ENCODE peak calls at places on chromosomes 3 and 15, in four cellular contexts. Q is occipital lobe, G is activated T-cell treated with anti-CD3 and anti-CD28 coated beads for 4 hours, Y is foreskin fibroblast. F is an unnamed sample.

GRCh38 chr3:100953103-100953502 is 40.1 kb downstream of the ABI3BP start:
- DNase-seq in G (no peak), Y (no peak), Q (no peak), F (no peak)

GRCh38 chr3:61802772-61803171 is 241.4 kb downstream of the PTPRG start:
- DNase-seq in Y (no peak), G (no peak), Q (no peak), F (no peak)

GRCh38 chr15:37099321-37100108 is 834 bp downstream of the MEIS2 start:
- DNase-seq in G (no peak), Q (no peak), Y (no peak), F (no peak)

GRCh38 chr15:74584779-74585178 is 30.9 kb upstream of the CLK3 start:
- DNase-seq in Q (no peak), Y (no peak), G (no peak), F (no peak)

GRCh38 chr3:43998841-43999805 is 242.6 kb upstream of the TOPAZ1 start:
- DNase-seq in Y (peak; percentile 75), G (no peak), Q (peak; percentile 66), F (peak; percentile 31)

GRCh38 chr15:97984157-97984556 is 23.7 kb downstream of the ARRDC4 start:
- DNase-seq in Y (no peak), G (no peak), Q (no peak), F (no peak)

GRCh38 chr3:31853580-31853979 is 127.5 kb downstream of the OSBPL10 start:
- DNase-seq in Y (no peak), G (no peak), Q (no peak), F (no peak)

GRCh38 chr3:17111556-17111955 is 226.8 kb downstream of the PLCL2 start:
- DNase-seq in Y (peak; percentile 56), G (no peak), Q (no peak), F (peak; percentile 76)

GRCh38 chr3:46669191-46669999 is 24.1 kb downstream of the ALS2CL start:
- DNase-seq in Q (no peak), G (no peak), Y (no peak), F (no peak)

GRCh38 chr3:191473766-191474198 is 12.8 kb downstream of the PYDC2 start:
- DNase-seq in G (no peak), Q (no peak), Y (no peak), F (no peak)

GRCh38 chr3:185813691-185814215 is 11.1 kb downstream of the IGF2BP2 start:
- DNase-seq in Y (peak; percentile 78), G (no peak), Q (no peak), F (peak; percentile 73)

GRCh38 chr15:69081310-69082004 is 67.0 kb downstream of the NOX5 start:
- DNase-seq in G (no peak), Y (peak; percentile 30), Q (no peak), F (peak; percentile 25)

GRCh38 chr3:21290557-21290956 is 460.5 kb downstream of the ZNF385D start:
- DNase-seq in Q (no peak), G (no peak), Y (no peak), F (no peak)

GRCh38 chr3:64616953-64617352 is 70.8 kb downstream of the ADAMTS9 start:
- DNase-seq in Y (no peak), G (no peak), Q (no peak), F (no peak)

F was measured in brain microvascular endothelial cell.